ENCODE peak calls at places on chromosome 19, in seven cellular contexts. D is breast epithelium, U is endothelial cell of umbilical vein, L is H1, T is suprapubic skin, Q is transverse colon, J is spleen. P is an unnamed sample.

GRCh38 chr19:50721441-50722137 is 1.6 kb upstream of the CLEC11A start:
- DNase-seq in U (no peak), T (no peak), D (no peak), Q (no peak), L (no peak), J (no peak), P (no peak)

GRCh38 chr19:7789447-7789846 is 26.4 kb downstream of the CLEC4M start:
- DNase-seq in L (no peak), D (no peak), T (no peak), J (peak), U (no peak), Q (peak), P (no peak)

GRCh38 chr19:30897034-30897433 is 452.2 kb downstream of the TSHZ3 start:
- DNase-seq in L (no peak), J (no peak), Q (no peak), D (no peak), T (peak), U (no peak), P (no peak)

GRCh38 chr19:19628499-19629134 is 597 bp upstream of the LPAR2 start:
- DNase-seq in J (peak), L (peak), U (no peak), Q (peak), D (peak), T (no peak), P (peak)

GRCh38 chr19:29680447-29680846 is 15.2 kb downstream of the PLEKHF1 start:
- DNase-seq in U (no peak), J (peak), D (no peak), Q (peak), L (no peak), T (no peak), P (no peak)

GRCh38 chr19:47742636-47743035 is 2.7 kb upstream of the NOP53 start:
- DNase-seq in L (no peak), Q (no peak), T (no peak), J (no peak), U (no peak), D (peak), P (no peak)

GRCh38 chr19:33868821-33869412 is 72.2 kb downstream of the KCTD15 start:
- DNase-seq in D (peak), Q (peak), U (peak), T (no peak), J (peak), L (no peak), P (peak)

GRCh38 chr19:33763661-33764343 is 32.9 kb upstream of the KCTD15 start:
- DNase-seq in U (no peak), D (no peak), T (no peak), J (peak), L (no peak), Q (no peak), P (no peak)

GRCh38 chr19:16249826-16250434 is 52.2 kb downstream of the AP1M1 start:
- DNase-seq in J (no peak), T (no peak), L (no peak), D (no peak), U (no peak), Q (no peak), P (no peak)

GRCh38 chr19:16628984-16629691 is 1.1 kb upstream of the MED26 start:
- DNase-seq in J (no peak), L (no peak), U (peak), D (peak), T (no peak), Q (peak), P (no peak)

GRCh38 chr19:36245210-36246005 is 30.5 kb downstream of the ZNF146 start:
- DNase-seq in J (no peak), L (peak), Q (no peak), U (no peak), D (no peak), T (peak), P (no peak)

GRCh38 chr19:45008554-45008953 is 7.3 kb downstream of the RELB start:
- DNase-seq in T (no peak), U (no peak), L (no peak), D (no peak), Q (peak), J (no peak), P (no peak)

GRCh38 chr19:42275103-42275502 is 6.1 kb downstream of the CIC start:
- DNase-seq in J (no peak), T (no peak), Q (no peak), U (no peak), D (no peak), L (no peak), P (no peak)

GRCh38 chr19:33705860-33706259 is 84.1 kb downstream of the CHST8 start:
- DNase-seq in D (no peak), Q (no peak), U (no peak), J (peak), T (no peak), L (no peak), P (no peak)

GRCh38 chr19:51071006-51071405 is 6.1 kb upstream of the KLK13 start:
- DNase-seq in J (no peak), T (no peak), Q (no peak), D (peak), L (no peak), U (no peak), P (peak)

GRCh38 chr19:2119916-2120785 is 23.4 kb downstream of the IZUMO4 start:
- DNase-seq in L (no peak), Q (no peak), J (no peak), U (no peak), D (no peak), T (no peak), P (no peak)

GRCh38 chr19:39428309-39429112 is 7.2 kb downstream of the RPS16 start:
- DNase-seq in Q (peak), J (peak), L (no peak), D (no peak), T (no peak), U (peak), P (no peak)

GRCh38 chr19:38079926-38080380 is 144.1 kb downstream of the DPF1 start:
- DNase-seq in J (no peak), Q (no peak), D (no peak), T (no peak), U (peak), L (no peak), P (peak)

GRCh38 chr19:17256130-17256529 is 8.4 kb downstream of the USHBP1 start:
- DNase-seq in J (no peak), D (no peak), T (no peak), Q (no peak), U (no peak), L (no peak), P (no peak)

GRCh38 chr19:37990362-37990761 is 83.4 kb downstream of the SIPA1L3 start:
- DNase-seq in D (peak), J (peak), U (no peak), L (no peak), T (no peak), Q (no peak), P (no peak)

GRCh38 chr19:38635483-38636399 is 11.7 kb upstream of the ACTN4 start:
- DNase-seq in Q (no peak), L (no peak), T (no peak), D (no peak), J (no peak), U (no peak), P (no peak)

GRCh38 chr19:29806098-29806866 is 5.5 kb upstream of the CCNE1 start:
- DNase-seq in T (no peak), L (no peak), Q (no peak), D (no peak), J (peak), U (no peak), P (no peak)

GRCh38 chr19:29882719-29883105 is 59.3 kb upstream of the URI1 start:
- DNase-seq in L (no peak), U (no peak), D (no peak), T (peak), Q (no peak), J (peak), P (no peak)

GRCh38 chr19:17073869-17074627 is 1.2 kb downstream of the HAUS8 start:
- DNase-seq in L (no peak), T (no peak), J (peak), D (no peak), U (no peak), Q (peak), P (no peak)

GRCh38 chr19:20103091-20103501 is 25.3 kb downstream of the ZNF90 start:
- DNase-seq in L (no peak), U (no peak), J (no peak), Q (no peak), D (no peak), T (no peak), P (no peak)

GRCh38 chr19:23286477-23286876 is 36.3 kb upstream of the ZNF724 start:
- DNase-seq in J (no peak), L (no peak), T (no peak), Q (no peak), U (no peak), D (no peak), P (no peak)

GRCh38 chr19:18589380-18590272 is 1.0 kb downstream of the REX1BD start:
- DNase-seq in L (peak), Q (peak), J (peak), D (peak), U (peak), T (no peak), P (peak)

GRCh38 chr19:18587962-18588610 is 512 bp upstream of the REX1BD start:
- DNase-seq in L (no peak), U (no peak), J (no peak), T (no peak), D (no peak), Q (no peak), P (no peak)

GRCh38 chr19:18587561-18587960 is 1.0 kb upstream of the REX1BD start:
- DNase-seq in L (no peak), U (no peak), J (no peak), D (no peak), T (no peak), Q (no peak), P (no peak)

GRCh38 chr19:18588611-18589379 is at the start of gene REX1BD:
- DNase-seq in D (peak), J (peak), T (peak), Q (peak), U (peak), L (no peak), P (peak)

GRCh38 chr19:18586311-18586710 is 2.3 kb upstream of the REX1BD start:
- DNase-seq in Q (no peak), L (no peak), J (no peak), D (no peak), U (no peak), T (no peak), P (no peak)
- TF ChIP-seq CTCF in Q (no peak), L (no peak), J (no peak), D (no peak), U (no peak), T (no peak), P (no peak)

DNA sequence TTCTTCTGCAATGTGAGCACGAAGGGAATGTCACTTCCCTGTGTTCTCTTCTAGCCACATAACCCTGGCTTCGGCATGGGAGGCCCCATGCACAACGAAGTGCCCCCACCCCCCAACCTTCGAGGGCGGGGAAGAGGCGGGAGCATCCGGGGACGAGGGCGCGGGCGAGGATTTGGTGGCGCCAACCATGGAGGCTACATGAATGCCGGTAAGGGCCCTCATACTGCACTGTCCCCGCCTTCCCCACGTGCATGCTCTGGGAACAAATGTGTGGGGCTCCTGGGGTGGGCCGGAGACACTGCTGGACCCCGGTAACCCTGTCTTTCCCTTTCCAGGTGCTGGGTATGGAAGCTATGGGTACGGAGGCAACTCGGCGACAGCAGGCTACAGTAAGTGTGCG is 17.7 kb upstream of the QTRT1 start:
- DNase-seq in Q (no peak), U (no peak), D (no peak), T (no peak), L (no peak), J (no peak), P (no peak)
- TF ChIP-seq POLR2AphosphoS5 in Q (no peak), U (no peak), D (no peak), T (no peak), L (no peak), J (no peak), P (no peak)

DNA sequence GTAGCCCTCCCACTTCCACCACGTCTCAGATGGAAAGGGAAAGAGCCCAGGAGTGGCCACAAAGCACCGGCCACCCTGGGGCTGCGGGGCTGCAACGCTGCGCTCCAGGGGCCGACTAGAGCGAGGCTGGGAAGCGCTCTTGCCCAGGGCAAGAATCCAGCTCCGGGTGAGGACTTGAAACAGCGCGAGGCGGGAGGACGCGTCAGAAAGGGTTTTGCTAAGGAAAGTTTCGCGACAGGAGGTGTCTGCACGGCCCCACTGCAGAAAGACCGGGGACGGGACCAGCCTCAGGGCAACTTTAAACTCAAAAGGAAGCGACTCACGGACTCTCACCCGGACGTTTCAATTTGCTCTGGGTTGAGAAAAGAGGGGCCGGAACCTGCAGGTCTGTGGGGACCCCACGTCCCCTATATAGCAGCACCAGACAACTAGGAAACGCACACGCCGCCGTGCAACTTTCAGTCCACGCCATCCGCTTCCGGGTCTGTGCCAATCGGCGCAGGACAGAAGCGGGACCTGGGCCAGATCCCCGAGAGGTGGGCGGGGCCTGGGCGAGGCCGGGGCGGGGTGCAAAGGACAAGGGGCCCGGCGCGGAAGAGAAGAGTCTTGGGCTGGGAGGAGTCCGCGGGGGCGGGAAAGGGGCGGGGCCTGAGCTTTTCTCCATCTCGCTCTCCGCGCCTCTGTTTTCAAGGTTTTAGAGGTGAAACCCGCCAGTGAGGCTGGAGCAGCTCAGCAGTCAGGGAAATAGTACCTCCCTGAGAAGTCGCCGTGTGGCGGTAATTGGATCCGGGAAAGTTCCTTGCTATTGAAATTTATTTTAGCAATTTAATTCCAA is at the start of gene ZNF816:
- DNase-seq in L (peak), U (peak), Q (peak), J (peak), D (peak), T (peak), P (peak)
- TF ChIP-seq CTCF in L (no peak), U (no peak), Q (no peak), J (no peak), D (no peak), T (no peak), P (no peak)

GRCh38 chr19:35040826-35041547 is 534 bp upstream of the HPN start:
- DNase-seq in D (peak), Q (peak), L (no peak), U (peak), J (peak), T (peak), P (peak)
- TF ChIP-seq POLR2AphosphoS5 in D (peak), Q (peak), L (peak), U (peak), J (peak), T (no peak), P (peak)

GRCh38 chr19:5306531-5306930 is 34.1 kb downstream of the PTPRS start:
- DNase-seq in D (no peak), U (no peak), Q (no peak), J (no peak), T (no peak), L (no peak), P (no peak)
- TF ChIP-seq CTCF in D (no peak), U (no peak), Q (no peak), J (no peak), T (no peak), L (no peak), P (no peak)

GRCh38 chr19:46725036-46725820 is 8.3 kb upstream of the PRKD2 start:
- DNase-seq in U (no peak), L (no peak), T (no peak), D (no peak), Q (no peak), J (no peak), P (no peak)
- TF ChIP-seq POLR2AphosphoS5 in U (no peak), L (no peak), T (no peak), D (no peak), Q (no peak), J (no peak), P (no peak)

GRCh38 chr19:41241859-41242258 is 22.3 kb upstream of the HNRNPUL1 start:
- DNase-seq in T (no peak), U (no peak), L (no peak), Q (no peak), D (no peak), J (no peak), P (no peak)

GRCh38 chr19:41245779-41246297 is 18.3 kb upstream of the HNRNPUL1 start:
- DNase-seq in Q (no peak), L (no peak), T (no peak), J (no peak), U (no peak), D (no peak), P (no peak)

GRCh38 chr19:41239363-41239762 is 20.3 kb downstream of the AXL start:
- DNase-seq in T (no peak), J (no peak), L (no peak), D (no peak), Q (peak), U (no peak), P (no peak)

GRCh38 chr19:41239961-41240574 is 21.0 kb downstream of the AXL start:
- DNase-seq in D (no peak), U (no peak), T (no peak), L (no peak), Q (no peak), J (no peak), P (no peak)

GRCh38 chr19:41244117-41244516 is 20.1 kb upstream of the HNRNPUL1 start:
- DNase-seq in J (no peak), U (no peak), L (no peak), D (no peak), T (no peak), Q (no peak), P (no peak)
- TF ChIP-seq CTCF in J (no peak), U (no peak), L (no peak), D (no peak), T (no peak), Q (no peak), P (no peak)

DNA sequence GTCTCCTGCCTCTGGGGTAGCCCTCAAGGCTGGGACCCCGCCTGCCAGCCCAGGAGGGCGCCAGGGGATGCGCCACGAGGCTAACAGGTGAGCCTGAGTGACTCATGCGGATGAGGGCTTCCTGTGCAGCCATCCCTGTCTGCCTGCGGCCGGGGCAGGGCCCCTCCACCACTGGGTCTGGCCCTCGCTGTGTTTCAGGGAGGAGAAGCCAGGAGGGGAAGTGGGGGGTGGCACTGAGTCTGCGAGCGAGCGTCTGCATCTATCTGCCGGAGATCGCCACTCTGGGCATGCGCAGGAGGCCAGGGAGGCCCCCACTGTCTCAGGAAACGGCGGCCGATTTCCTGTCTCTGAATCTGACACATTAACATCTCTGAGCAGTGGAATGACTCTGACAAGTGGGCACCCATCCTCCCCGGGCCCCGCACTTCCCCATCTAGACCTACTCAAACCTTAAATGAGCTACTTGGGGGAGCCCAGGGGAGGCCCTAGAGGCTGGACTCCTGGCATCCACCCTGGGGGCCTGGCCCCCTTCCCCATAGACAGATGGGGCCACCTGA is 19.7 kb downstream of the RFX1 start:
- DNase-seq in Q (peak), D (peak), L (peak), T (peak), J (peak), U (peak), P (peak)
- TF ChIP-seq POLR2AphosphoS5 in Q (no peak), D (no peak), L (peak), T (no peak), J (peak), U (peak), P (peak)

GRCh38 chr19:3469638-3470499 is 10.5 kb downstream of the SMIM24 start:
- DNase-seq in T (no peak), J (no peak), Q (no peak), L (no peak), U (no peak), D (no peak), P (no peak)
- TF ChIP-seq CTCF in T (no peak), J (no peak), Q (no peak), L (no peak), U (no peak), D (no peak), P (no peak)

DNA sequence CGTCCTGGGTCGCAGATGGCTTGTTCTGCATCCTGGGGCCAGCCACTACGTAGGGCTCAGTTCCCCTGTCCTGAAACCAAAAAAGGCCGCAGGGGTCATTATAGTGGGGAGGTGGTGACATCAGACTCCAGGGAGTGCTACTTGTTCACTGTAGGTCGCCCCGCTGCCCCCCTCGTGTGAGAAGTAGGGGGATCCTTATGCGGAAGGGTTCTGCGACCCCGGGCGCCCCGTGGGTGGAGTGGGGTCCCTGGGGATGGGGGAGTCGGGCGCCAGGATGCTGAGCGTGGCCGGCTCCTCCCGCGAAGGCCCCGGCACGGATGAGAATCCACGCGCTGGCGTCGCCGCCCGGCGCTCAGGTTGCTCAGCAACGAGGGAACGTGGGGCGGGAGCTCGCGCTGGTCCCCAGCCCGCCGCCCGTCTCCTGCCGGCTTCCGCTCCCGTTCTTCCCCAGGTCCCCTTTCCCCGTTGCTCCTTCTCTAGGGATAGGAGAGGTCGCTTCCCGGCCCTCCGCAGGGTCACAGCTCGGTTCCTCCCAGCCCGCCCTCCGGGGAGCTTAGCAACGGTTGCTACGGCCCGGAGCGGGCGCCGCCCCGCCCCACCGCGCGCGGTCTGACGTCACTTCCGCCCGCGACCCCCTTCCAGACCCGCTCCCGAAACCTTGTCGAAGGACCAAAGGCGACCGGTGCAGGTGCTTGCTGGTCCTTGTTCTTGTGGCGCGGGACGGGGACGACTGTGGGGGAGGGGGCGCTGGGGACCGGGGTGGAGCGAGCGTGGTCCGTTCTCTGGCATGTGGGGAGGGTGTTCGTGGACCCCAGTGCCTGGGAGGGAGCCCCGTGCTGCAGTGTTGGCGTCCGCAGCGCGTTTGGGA is at the start of gene NAT14:
- DNase-seq in T (no peak), D (no peak), J (peak), Q (peak), U (peak), L (peak), P (no peak)
- TF ChIP-seq POLR2AphosphoS5 in T (peak), D (peak), J (peak), Q (peak), U (peak), L (peak), P (no peak)